ENCODE peak calls at places on chromosomes 11 and 22, in six cellular contexts. S is H1, J is HepG2, O is SK-N-SH, I is K562, X is GM12878. C is an unnamed sample.

GRCh38 chr22:50302041-50302541 is 5.4 kb downstream of the PLXNB2 start:
- DNase-seq in J (no peak), S (no peak), I (no peak), O (no peak), X (no peak), C (no peak)

GRCh38 chr11:13309156-13309555 is 31.6 kb downstream of the BMAL1 start:
- DNase-seq in O (no peak), X (no peak), S (no peak), J (no peak), I (no peak), C (no peak)

GRCh38 chr11:27532652-27533325 is 26.2 kb upstream of the LIN7C start:
- DNase-seq in O (no peak), I (no peak), J (no peak), X (no peak), S (no peak), C (no peak)

GRCh38 chr11:2807276-2807681 is 78.3 kb downstream of the CDKN1C start:
- DNase-seq in J (peak; percentile 27), S (no peak), I (no peak), O (peak; percentile 67), X (no peak), C (no peak)

GRCh38 chr22:27488456-27489224 is 312.9 kb downstream of the MN1 start:
- DNase-seq in I (no peak), J (peak; percentile 23), X (no peak), O (peak; percentile 84), S (no peak), C (no peak)

GRCh38 chr11:69683764-69684333 is 8.7 kb upstream of the LTO1 start:
- DNase-seq in J (peak; percentile 80), I (peak; percentile 38), S (peak; percentile 80), X (no peak), O (no peak), C (no peak)

GRCh38 chr22:31140746-31141145 is 438 bp upstream of the PLA2G3 start:
- DNase-seq in O (peak; percentile 15), S (no peak), I (no peak), J (no peak), X (no peak), C (no peak)

GRCh38 chr11:61488651-61489291 is 19.8 kb upstream of the LRRC10B start:
- DNase-seq in I (peak; percentile 37), O (peak; percentile 51), S (peak; percentile 66), X (no peak), J (peak; percentile 89), C (no peak)

GRCh38 chr11:65794570-65795510 is 8.0 kb downstream of the OVOL1 start:
- DNase-seq in I (no peak), X (no peak), J (peak; percentile 31), O (no peak), S (no peak), C (no peak)

GRCh38 chr11:106594751-106595351 is 423.4 kb downstream of the GUCY1A2 start:
- DNase-seq in I (no peak), J (no peak), X (no peak), O (no peak), S (no peak), C (no peak)

GRCh38 chr22:47476226-47476625 is 713.8 kb downstream of the TBC1D22A start:
- DNase-seq in J (no peak), I (no peak), S (no peak), O (no peak), X (no peak), C (no peak)

GRCh38 chr22:19717691-19718254 is 3.5 kb downstream of the SEPTIN5 start:
- DNase-seq in J (no peak), O (peak; percentile 97), X (no peak), I (peak; percentile 99), S (peak; percentile 92), C (peak; percentile 72)

GRCh38 chr22:38871360-38872171 is 450 bp downstream of the CBX6 start:
- DNase-seq in S (peak; percentile 59), O (no peak), X (no peak), J (no peak), I (no peak), C (peak; percentile 40)

GRCh38 chr22:29343313-29343805 is 27.9 kb upstream of the RASL10A start:
- DNase-seq in I (peak; percentile 14), O (peak; percentile 92), X (no peak), J (no peak), S (no peak), C (no peak)

GRCh38 chr22:22825213-22825593 is 62.4 kb upstream of the IGLL5 start:
- DNase-seq in X (no peak), O (no peak), I (no peak), J (no peak), S (no peak), C (no peak)

GRCh38 chr11:70297341-70297740 is 26.9 kb downstream of the PPFIA1 start:
- DNase-seq in X (no peak), I (no peak), J (no peak), O (no peak), S (no peak), C (no peak)

GRCh38 chr11:68992743-68993255 is 12.0 kb upstream of the MRGPRD start:
- DNase-seq in O (peak; percentile 40), X (no peak), J (no peak), S (peak; percentile 37), I (no peak), C (no peak)

GRCh38 chr11:121129362-121130340 is 28.6 kb downstream of the TECTA start:
- DNase-seq in X (no peak), O (no peak), S (no peak), J (no peak), I (no peak), C (no peak)

GRCh38 chr11:62857541-62857982 is 18.2 kb upstream of the WDR74 start:
- DNase-seq in S (no peak), I (no peak), O (no peak), J (no peak), X (no peak), C (no peak)

GRCh38 chr11:1458340-1459218 is 28.0 kb downstream of the MOB2 start:
- DNase-seq in I (peak; percentile 86), X (no peak), O (peak; percentile 90), J (no peak), S (no peak), C (no peak)

GRCh38 chr11:27395556-27396258 is 32.7 kb upstream of the CCDC34 start:
- DNase-seq in X (no peak), S (no peak), O (no peak), I (no peak), J (peak; percentile 95), C (no peak)

DNA sequence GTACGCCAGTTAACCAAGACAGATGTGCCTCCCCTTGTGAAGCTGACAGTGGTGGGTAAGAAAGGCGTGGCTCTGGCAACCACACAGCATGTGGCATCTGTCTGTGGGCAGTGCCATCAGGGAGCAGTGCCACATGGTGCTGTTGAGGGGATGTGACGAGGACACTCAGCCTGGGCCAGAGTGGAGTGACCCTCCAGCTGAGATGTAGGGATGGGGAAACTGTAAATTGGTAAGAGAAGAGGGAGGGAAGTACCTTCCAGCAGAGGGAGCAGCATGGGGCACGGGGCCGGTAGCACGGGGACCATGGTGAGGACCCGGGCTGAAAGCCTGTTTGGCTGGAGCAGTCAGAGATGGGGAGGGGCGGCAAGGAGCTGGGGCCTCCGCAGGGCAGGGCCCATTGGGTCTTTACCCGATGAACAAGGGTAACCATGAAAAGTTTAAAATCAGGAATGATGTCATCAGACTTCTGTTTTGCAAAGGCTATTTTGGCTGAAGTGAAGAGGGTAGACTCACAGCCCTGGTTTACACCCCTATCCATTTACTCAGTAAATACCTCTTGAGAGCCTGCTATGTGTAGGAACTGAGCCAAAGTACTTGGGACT is 10.4 kb downstream of the TMPRSS6 start:
- DNase-seq in J (no peak), I (no peak), S (peak; percentile 59), O (no peak), X (no peak), C (no peak)
- TF ChIP-seq CTCF in J (peak; percentile 32), I (peak; percentile 28), S (peak; percentile 47), O (no peak), X (peak; percentile 38), C (no peak)

GRCh38 chr11:35626511-35626910 is 8.3 kb downstream of the FJX1 start:
- DNase-seq in J (no peak), X (no peak), O (no peak), I (no peak), S (no peak), C (no peak)
- TF ChIP-seq GABPA in J (no peak), X (no peak), O (no peak), I (no peak), S (no peak), C (no peak)

GRCh38 chr22:26380072-26380471 is 49.0 kb upstream of the ASPHD2 start:
- DNase-seq in S (no peak), I (no peak), O (no peak), X (no peak), J (no peak), C (no peak)

GRCh38 chr22:26372890-26373289 is 56.2 kb upstream of the ASPHD2 start:
- DNase-seq in S (no peak), J (no peak), X (no peak), O (no peak), I (no peak), C (no peak)

GRCh38 chr22:26374645-26375044 is 54.4 kb upstream of the ASPHD2 start:
- DNase-seq in S (no peak), O (no peak), I (no peak), J (no peak), X (no peak), C (no peak)

GRCh38 chr22:26377170-26377825 is 51.8 kb upstream of the ASPHD2 start:
- DNase-seq in J (no peak), X (no peak), I (no peak), O (no peak), S (no peak), C (peak; percentile 36)
- TF ChIP-seq CTCF in J (peak; percentile 25), X (no peak), I (peak; percentile 26), O (no peak), S (peak; percentile 32), C (no peak)

DNA sequence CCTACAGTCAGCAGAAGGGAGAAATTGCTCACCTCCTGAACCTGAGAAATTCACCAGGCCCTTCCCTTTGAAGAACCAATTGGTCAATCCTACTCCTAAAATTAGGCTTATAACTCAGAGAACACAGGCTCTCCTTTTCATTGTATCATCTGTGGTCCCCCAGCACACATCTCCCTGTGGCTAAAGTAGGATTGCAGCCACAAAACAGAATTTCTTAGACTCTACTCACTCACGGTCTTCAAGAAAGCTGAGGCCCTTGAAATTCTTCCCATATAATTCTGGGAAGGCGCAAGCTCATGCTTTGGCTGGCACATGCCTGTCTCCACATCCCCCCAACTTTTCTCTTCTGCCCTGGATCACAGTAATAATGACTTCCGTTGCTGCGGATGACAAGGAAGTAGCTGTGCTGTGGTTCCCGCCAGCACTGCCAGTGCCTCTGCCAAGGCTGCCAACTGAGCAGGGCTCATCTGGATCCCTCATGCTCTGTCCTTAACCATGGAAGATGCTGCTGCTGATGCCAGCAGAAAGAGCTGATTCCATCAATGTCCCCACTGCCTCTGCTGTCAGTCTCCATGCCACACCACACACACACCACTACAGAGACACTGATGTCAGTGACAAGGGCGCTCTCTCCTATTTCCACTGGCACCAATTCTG is 200.6 kb upstream of the POU2AF2 start:
- DNase-seq in I (no peak), J (no peak), X (no peak), O (peak; percentile 35), S (no peak), C (no peak)
- TF ChIP-seq GABPA in I (no peak), J (no peak), X (no peak), O (no peak), S (no peak), C (no peak)